ENCODE peak calls at places on chromosomes 11 and 22, in four cellular contexts. X is AG10803, I is NCI-H510A, G is choroid plexus epithelial cell. J is an unnamed sample.

GRCh38 chr11:88555018-88555828 is 217.7 kb upstream of the CTSC start:
- DNase-seq in X (peak), I (no peak), G (peak), J (no peak)

GRCh38 chr11:111441443-111441842 is 62.4 kb upstream of the POU2AF1 start:
- DNase-seq in X (peak), I (no peak), G (peak), J (no peak)

GRCh38 chr11:67997460-67997921 is 6.4 kb downstream of the UNC93B1 start:
- DNase-seq in X (no peak), I (no peak), G (no peak), J (no peak)

GRCh38 chr11:12815150-12815523 is 140.9 kb downstream of the TEAD1 start:
- DNase-seq in X (no peak), I (no peak), G (no peak), J (no peak)

GRCh38 chr11:132858203-132858602 is 674.1 kb downstream of the OPCML start:
- DNase-seq in X (peak), I (no peak), G (peak), J (no peak)

GRCh38 chr11:104073950-104074349 is 37.5 kb downstream of the DDI1 start:
- DNase-seq in X (peak), I (no peak), G (no peak), J (no peak)

GRCh38 chr11:72568861-72569260 is 105.4 kb downstream of the PDE2A start:
- DNase-seq in X (no peak), I (no peak), G (no peak), J (no peak)

GRCh38 chr11:128738942-128739341 is 45.1 kb downstream of the FLI1 start:
- DNase-seq in X (no peak), I (no peak), G (no peak), J (no peak)

GRCh38 chr11:125412509-125412908 is 83.6 kb downstream of the FEZ1 start:
- DNase-seq in X (no peak), I (no peak), G (no peak), J (no peak)

GRCh38 chr11:62245271-62245753 is 3.3 kb downstream of the SCGB1D2 start:
- DNase-seq in X (peak), I (no peak), G (peak), J (no peak)

GRCh38 chr22:35538801-35539321 is 1.8 kb upstream of the RASD2 start:
- DNase-seq in X (no peak), I (no peak), G (peak), J (no peak)

GRCh38 chr11:2581931-2582435 is 117.8 kb downstream of the KCNQ1OT1 start:
- DNase-seq in X (no peak), I (no peak), G (no peak), J (no peak)

GRCh38 chr22:20192293-20192971 is 41.6 kb upstream of the CCDC188 start:
- DNase-seq in X (no peak), I (no peak), G (no peak), J (no peak)

GRCh38 chr11:44108260-44108659 is 12.8 kb downstream of the EXT2 start:
- DNase-seq in X (no peak), I (no peak), G (no peak), J (no peak)

GRCh38 chr11:47376543-47377371 is 1.6 kb downstream of the SPI1 start:
- DNase-seq in X (no peak), I (no peak), G (no peak), J (no peak)

GRCh38 chr11:36492724-36493304 is 17.3 kb downstream of the TRAF6 start:
- DNase-seq in X (peak), I (no peak), G (peak), J (no peak)

GRCh38 chr11:44774131-44774530 is 47.4 kb downstream of the TSPAN18 start:
- DNase-seq in X (peak), I (no peak), G (no peak), J (no peak)

GRCh38 chr11:86374586-86374985 is at the start of gene CCDC81:
- DNase-seq in X (no peak), I (no peak), G (peak), J (no peak)

GRCh38 chr11:108160970-108161566 is 39.7 kb downstream of the ACAT1 start:
- DNase-seq in X (no peak), I (no peak), G (no peak), J (no peak)

GRCh38 chr22:42794551-42795510 is 62.2 kb downstream of the ARFGAP3 start:
- DNase-seq in X (peak), I (no peak), G (peak), J (no peak)

GRCh38 chr22:46587492-46588278 is 32.5 kb upstream of the GRAMD4 start:
- DNase-seq in X (no peak), I (no peak), G (no peak), J (no peak)

GRCh38 chr11:33912405-33913361 is 20.8 kb upstream of the LMO2 start:
- DNase-seq in X (peak), I (peak), G (peak), J (no peak)

GRCh38 chr11:118790357-118791014 is 478 bp downstream of the DDX6 start:
- DNase-seq in X (peak), I (peak), G (peak), J (no peak)

GRCh38 chr11:120722539-120722938 is 211.0 kb downstream of the GRIK4 start:
- DNase-seq in X (no peak), I (no peak), G (no peak), J (no peak)

GRCh38 chr22:48167238-48167637 is 1404.8 kb downstream of the TBC1D22A start:
- DNase-seq in X (no peak), I (no peak), G (no peak), J (no peak)

GRCh38 chr11:66686100-66686785 is 8.6 kb upstream of the RBM4B start:
- DNase-seq in X (no peak), I (no peak), G (no peak), J (no peak)

GRCh38 chr22:38191115-38191514 is 9.5 kb upstream of the PLA2G6 start:
- DNase-seq in X (no peak), I (no peak), G (no peak), J (no peak)

GRCh38 chr11:120335596-120335927 is 651 bp upstream of the ARHGEF12 start:
- DNase-seq in X (no peak), I (peak), G (peak), J (no peak)

GRCh38 chr11:8374716-8375115 is 111.0 kb upstream of the LMO1 start:
- DNase-seq in X (no peak), I (no peak), G (no peak), J (no peak)